ENCODE peak calls at places on chromosomes 13 and 19, in eight cellular contexts. One of them, this sample, is unnamed. For H3K36me3, the result is how much of the 10 kb centered on the place peaks cover.

GRCh38 chr19:4867534-4868285 is at the start of gene PLIN3:
- DNase-seq in breast epithelium: peak
- DNase-seq in brain microvascular endothelial cell: peak
- DNase-seq in IMR-90: peak
- DNase-seq in body of pancreas: peak
- DNase-seq in cardiac muscle cell: peak
- DNase-seq in heart left ventricle: peak
- DNase-seq in HepG2: peak
- DNase-seq in this sample: peak

GRCh38 chr19:27392027-27392632 is 1820.8 kb downstream of the UQCRFS1 start:
- DNase-seq in breast epithelium: no peak
- DNase-seq in brain microvascular endothelial cell: no peak
- DNase-seq in IMR-90: no peak
- DNase-seq in body of pancreas: no peak
- DNase-seq in cardiac muscle cell: no peak
- DNase-seq in heart left ventricle: peak
- DNase-seq in HepG2: no peak
- DNase-seq in this sample: no peak

GRCh38 chr13:41457589-41458186 is 338 bp downstream of the RGCC start:
- DNase-seq in breast epithelium: no peak
- DNase-seq in brain microvascular endothelial cell: no peak
- DNase-seq in IMR-90: no peak
- DNase-seq in body of pancreas: no peak
- DNase-seq in cardiac muscle cell: no peak
- DNase-seq in heart left ventricle: peak
- DNase-seq in HepG2: no peak
- DNase-seq in this sample: no peak

GRCh38 chr19:19113040-19113541 is 25.2 kb downstream of the TMEM161A start:
- DNase-seq in breast epithelium: no peak
- DNase-seq in brain microvascular endothelial cell: peak
- DNase-seq in IMR-90: peak
- DNase-seq in body of pancreas: no peak
- DNase-seq in cardiac muscle cell: peak
- DNase-seq in heart left ventricle: no peak
- DNase-seq in HepG2: peak
- DNase-seq in this sample: no peak

GRCh38 chr19:19997656-19998268 is 41.5 kb downstream of the ZNF682 start:
- DNase-seq in breast epithelium: no peak
- DNase-seq in brain microvascular endothelial cell: no peak
- DNase-seq in IMR-90: no peak
- DNase-seq in body of pancreas: peak
- DNase-seq in cardiac muscle cell: no peak
- DNase-seq in heart left ventricle: peak
- DNase-seq in HepG2: no peak
- DNase-seq in this sample: no peak

GRCh38 chr13:37914781-37915391 is 45.3 kb upstream of the TRPC4 start:
- DNase-seq in breast epithelium: no peak
- DNase-seq in brain microvascular endothelial cell: peak
- DNase-seq in IMR-90: peak
- DNase-seq in body of pancreas: no peak
- DNase-seq in cardiac muscle cell: no peak
- DNase-seq in heart left ventricle: no peak
- DNase-seq in HepG2: no peak
- DNase-seq in this sample: peak

GRCh38 chr13:98892077-98892476 is 85.8 kb downstream of the DOCK9 start:
- DNase-seq in breast epithelium: no peak
- DNase-seq in brain microvascular endothelial cell: no peak
- DNase-seq in IMR-90: no peak
- DNase-seq in body of pancreas: no peak
- DNase-seq in cardiac muscle cell: no peak
- DNase-seq in heart left ventricle: no peak
- DNase-seq in HepG2: no peak
- DNase-seq in this sample: no peak

GRCh38 chr13:106151056-106151699 is 384.3 kb downstream of the EFNB2 start:
- DNase-seq in breast epithelium: peak
- DNase-seq in brain microvascular endothelial cell: peak
- DNase-seq in IMR-90: peak
- DNase-seq in body of pancreas: no peak
- DNase-seq in cardiac muscle cell: peak
- DNase-seq in heart left ventricle: no peak
- DNase-seq in HepG2: no peak
- DNase-seq in this sample: peak

GRCh38 chr13:65260938-65261880 is 1968.9 kb downstream of the PCDH9 start:
- DNase-seq in breast epithelium: no peak
- DNase-seq in brain microvascular endothelial cell: no peak
- DNase-seq in IMR-90: no peak
- DNase-seq in body of pancreas: no peak
- DNase-seq in cardiac muscle cell: peak
- DNase-seq in heart left ventricle: no peak
- DNase-seq in HepG2: no peak
- DNase-seq in this sample: no peak

GRCh38 chr19:11092181-11092538 is 2.9 kb downstream of the LDLR start:
- DNase-seq in breast epithelium: no peak
- DNase-seq in brain microvascular endothelial cell: peak
- DNase-seq in IMR-90: peak
- DNase-seq in body of pancreas: peak
- DNase-seq in cardiac muscle cell: peak
- DNase-seq in heart left ventricle: no peak
- DNase-seq in HepG2: peak
- DNase-seq in this sample: peak

GRCh38 chr19:35852029-35852780 is at the start of gene NPHS1:
- DNase-seq in breast epithelium: no peak
- DNase-seq in brain microvascular endothelial cell: no peak
- DNase-seq in IMR-90: no peak
- DNase-seq in body of pancreas: no peak
- DNase-seq in cardiac muscle cell: no peak
- DNase-seq in heart left ventricle: no peak
- DNase-seq in HepG2: no peak
- DNase-seq in this sample: no peak

GRCh38 chr13:76825415-76825814 is 60.8 kb downstream of the KCTD12 start:
- DNase-seq in breast epithelium: no peak
- DNase-seq in brain microvascular endothelial cell: peak
- DNase-seq in IMR-90: peak
- DNase-seq in body of pancreas: no peak
- DNase-seq in cardiac muscle cell: peak
- DNase-seq in heart left ventricle: no peak
- DNase-seq in HepG2: no peak
- DNase-seq in this sample: no peak

GRCh38 chr19:39746836-39747529 is 9.2 kb upstream of the CLC start:
- DNase-seq in breast epithelium: no peak
- DNase-seq in brain microvascular endothelial cell: no peak
- DNase-seq in IMR-90: no peak
- DNase-seq in body of pancreas: peak
- DNase-seq in cardiac muscle cell: no peak
- DNase-seq in heart left ventricle: no peak
- DNase-seq in HepG2: no peak
- DNase-seq in this sample: no peak

GRCh38 chr19:16349551-16350171 is 25.0 kb downstream of the KLF2 start:
- DNase-seq in breast epithelium: no peak
- DNase-seq in brain microvascular endothelial cell: no peak
- DNase-seq in IMR-90: no peak
- DNase-seq in body of pancreas: no peak
- DNase-seq in cardiac muscle cell: no peak
- DNase-seq in heart left ventricle: peak
- DNase-seq in HepG2: no peak
- DNase-seq in this sample: no peak

GRCh38 chr13:20190481-20191310 is 2.0 kb downstream of the GJB2 start:
- DNase-seq in breast epithelium: no peak
- DNase-seq in brain microvascular endothelial cell: peak
- DNase-seq in IMR-90: peak
- DNase-seq in body of pancreas: no peak
- DNase-seq in cardiac muscle cell: peak
- DNase-seq in heart left ventricle: no peak
- DNase-seq in HepG2: no peak
- DNase-seq in this sample: peak

GRCh38 chr13:65597839-65598818 is 1632.0 kb downstream of the PCDH9 start:
- DNase-seq in breast epithelium: no peak
- DNase-seq in brain microvascular endothelial cell: peak
- DNase-seq in IMR-90: peak
- DNase-seq in body of pancreas: no peak
- DNase-seq in cardiac muscle cell: peak
- DNase-seq in heart left ventricle: no peak
- DNase-seq in HepG2: no peak
- DNase-seq in this sample: peak

GRCh38 chr13:84137292-84137691 is 255.0 kb upstream of the SLITRK1 start:
- DNase-seq in breast epithelium: no peak
- DNase-seq in brain microvascular endothelial cell: peak
- DNase-seq in IMR-90: no peak
- DNase-seq in body of pancreas: no peak
- DNase-seq in cardiac muscle cell: peak
- DNase-seq in heart left ventricle: peak
- DNase-seq in HepG2: no peak
- DNase-seq in this sample: no peak

GRCh38 chr19:28456264-28456663 is 756.7 kb downstream of the UQCRFS1 start:
- DNase-seq in breast epithelium: no peak
- DNase-seq in brain microvascular endothelial cell: no peak
- DNase-seq in IMR-90: no peak
- DNase-seq in body of pancreas: no peak
- DNase-seq in cardiac muscle cell: no peak
- DNase-seq in heart left ventricle: no peak
- DNase-seq in HepG2: no peak
- DNase-seq in this sample: no peak

GRCh38 chr19:52981329-52981728 is 18.6 kb upstream of the ZNF816 start:
- DNase-seq in breast epithelium: no peak
- DNase-seq in brain microvascular endothelial cell: no peak
- DNase-seq in IMR-90: no peak
- DNase-seq in body of pancreas: no peak
- DNase-seq in cardiac muscle cell: no peak
- DNase-seq in heart left ventricle: no peak
- DNase-seq in HepG2: no peak
- DNase-seq in this sample: no peak

GRCh38 chr13:54287062-54287764 is 1258.6 kb downstream of the OLFM4 start:
- DNase-seq in breast epithelium: no peak
- DNase-seq in brain microvascular endothelial cell: no peak
- DNase-seq in IMR-90: no peak
- DNase-seq in body of pancreas: no peak
- DNase-seq in cardiac muscle cell: no peak
- DNase-seq in heart left ventricle: peak
- DNase-seq in HepG2: no peak
- DNase-seq in this sample: no peak

GRCh38 chr19:38376576-38376975 is 2.2 kb downstream of the PSMD8 start:
- DNase-seq in breast epithelium: no peak
- DNase-seq in brain microvascular endothelial cell: no peak
- DNase-seq in IMR-90: no peak
- DNase-seq in body of pancreas: no peak
- DNase-seq in cardiac muscle cell: no peak
- DNase-seq in heart left ventricle: no peak
- DNase-seq in HepG2: no peak
- DNase-seq in this sample: no peak

GRCh38 chr13:113862191-113862765 is 1.6 kb downstream of the GAS6 start:
- DNase-seq in breast epithelium: peak
- DNase-seq in brain microvascular endothelial cell: no peak
- DNase-seq in IMR-90: peak
- DNase-seq in body of pancreas: no peak
- DNase-seq in cardiac muscle cell: no peak
- DNase-seq in heart left ventricle: peak
- DNase-seq in HepG2: no peak
- DNase-seq in this sample: no peak
- H3K4me3 ChIP-seq in breast epithelium: peak
- H3K4me3 ChIP-seq in brain microvascular endothelial cell: peak
- H3K4me3 ChIP-seq in IMR-90: peak
- H3K4me3 ChIP-seq in body of pancreas: no peak
- H3K4me3 ChIP-seq in cardiac muscle cell: peak
- H3K4me3 ChIP-seq in heart left ventricle: peak
- H3K4me3 ChIP-seq in HepG2: no peak
- H3K4me3 ChIP-seq in this sample: peak

DNA sequence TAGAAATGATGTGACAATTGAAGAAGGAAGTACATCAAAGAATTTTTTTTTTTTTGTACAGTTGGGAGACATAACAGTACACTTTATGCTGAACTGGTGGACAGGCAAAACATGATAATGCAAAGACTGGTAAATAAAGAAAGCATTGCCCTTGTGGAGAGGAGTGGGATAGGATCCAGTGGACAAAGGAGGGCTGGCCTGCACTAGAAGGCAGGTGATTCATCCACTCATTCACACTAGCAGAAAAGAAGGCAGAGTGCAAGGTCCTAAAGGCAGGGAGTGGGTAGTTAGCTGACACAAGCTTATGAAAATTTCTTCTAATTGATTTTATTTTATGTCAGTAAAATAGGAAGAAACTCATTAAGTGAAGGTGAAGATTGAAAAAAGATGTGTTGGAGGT is 17.6 kb upstream of the NALCN start:
- DNase-seq in breast epithelium: no peak
- DNase-seq in brain microvascular endothelial cell: no peak
- DNase-seq in IMR-90: no peak
- DNase-seq in body of pancreas: no peak
- DNase-seq in cardiac muscle cell: no peak
- DNase-seq in heart left ventricle: no peak
- DNase-seq in HepG2: no peak
- DNase-seq in this sample: peak
- TF ChIP-seq CTCF in breast epithelium: no peak
- TF ChIP-seq CTCF in brain microvascular endothelial cell: peak
- TF ChIP-seq CTCF in IMR-90: no peak
- TF ChIP-seq CTCF in body of pancreas: no peak
- TF ChIP-seq CTCF in cardiac muscle cell: no peak
- TF ChIP-seq CTCF in heart left ventricle: no peak
- TF ChIP-seq CTCF in HepG2: no peak
- TF ChIP-seq CTCF in this sample: no peak

DNA sequence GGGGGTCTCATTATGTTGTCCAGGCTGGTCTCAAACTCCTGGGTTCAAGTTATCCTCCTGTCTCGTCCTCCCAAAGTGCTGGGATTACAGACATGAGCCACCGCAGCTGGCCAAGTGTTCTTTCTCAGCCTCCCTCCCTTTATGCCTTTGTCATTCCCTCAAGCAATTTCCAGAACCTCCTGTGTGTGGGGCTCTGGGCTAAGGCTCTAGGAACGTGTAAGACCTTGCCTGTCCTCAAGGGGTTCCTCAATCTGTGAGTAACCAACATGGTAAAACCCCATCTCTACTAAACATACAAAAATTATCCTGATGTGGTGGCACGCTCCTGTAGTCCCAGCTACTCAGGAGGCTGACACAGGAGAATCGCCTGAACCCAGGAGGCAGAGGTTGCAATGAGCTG is 15.5 kb upstream of the SPACA4 start:
- DNase-seq in breast epithelium: no peak
- DNase-seq in brain microvascular endothelial cell: no peak
- DNase-seq in IMR-90: no peak
- DNase-seq in body of pancreas: no peak
- DNase-seq in cardiac muscle cell: peak
- DNase-seq in heart left ventricle: no peak
- DNase-seq in HepG2: no peak
- DNase-seq in this sample: no peak
- H3K36me3 ChIP-seq in breast epithelium: under half
- H3K36me3 ChIP-seq in brain microvascular endothelial cell: under half
- H3K36me3 ChIP-seq in IMR-90: under half
- H3K36me3 ChIP-seq in body of pancreas: under half
- H3K36me3 ChIP-seq in cardiac muscle cell: under half
- H3K36me3 ChIP-seq in heart left ventricle: under half
- H3K36me3 ChIP-seq in HepG2: under half
- H3K36me3 ChIP-seq in this sample: under half

DNA sequence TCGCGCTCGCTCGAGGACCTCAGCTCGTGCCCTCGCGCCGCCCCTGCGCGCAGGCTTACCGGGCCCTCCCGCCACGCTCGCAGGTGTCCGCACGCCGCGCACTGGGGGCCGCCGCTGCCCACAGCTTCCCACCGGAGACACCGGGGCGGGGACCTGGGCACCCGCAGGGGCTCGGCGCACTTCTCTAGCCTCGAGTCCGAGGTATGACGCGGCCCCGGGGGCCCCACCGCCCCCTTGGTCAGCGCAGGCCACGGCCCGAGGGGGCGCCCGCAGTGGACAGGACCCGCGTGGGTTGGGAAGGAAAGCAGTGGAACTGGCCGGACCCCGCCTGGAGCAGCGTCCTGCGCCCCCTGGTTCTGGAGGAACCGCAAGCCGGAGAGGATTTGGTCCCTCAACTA is 2.1 kb upstream of the GRWD1 start:
- DNase-seq in breast epithelium: no peak
- DNase-seq in brain microvascular endothelial cell: no peak
- DNase-seq in IMR-90: no peak
- DNase-seq in body of pancreas: no peak
- DNase-seq in cardiac muscle cell: no peak
- DNase-seq in heart left ventricle: no peak
- DNase-seq in HepG2: no peak
- DNase-seq in this sample: no peak
- H3K4me3 ChIP-seq in breast epithelium: peak
- H3K4me3 ChIP-seq in brain microvascular endothelial cell: no peak
- H3K4me3 ChIP-seq in IMR-90: no peak
- H3K4me3 ChIP-seq in body of pancreas: no peak
- H3K4me3 ChIP-seq in cardiac muscle cell: no peak
- H3K4me3 ChIP-seq in heart left ventricle: peak
- H3K4me3 ChIP-seq in HepG2: peak
- H3K4me3 ChIP-seq in this sample: no peak

This sample was measured in bronchial epithelial cell.